ENCODE peak calls at places on chromosomes 2 and 18, in seven cellular contexts. W is fibroblast of mammary gland; L is transverse colon; N is caudate nucleus; G is activated CD8-positive, alpha-beta memory T cell treated with anti-CD3 and anti-CD28 coated beads for 48 hours; B is NCI-H510A; E is EH. M is an unnamed sample.

GRCh38 chr2:19719540-19719939 is 182.2 kb downstream of the TTC32 start:
- DNase-seq in W (no peak), L (no peak), E (no peak), B (no peak), G (no peak), N (no peak), M (no peak)

GRCh38 chr2:20141056-20141762 is 83.7 kb downstream of the SDC1 start:
- DNase-seq in G (no peak), B (no peak), E (peak; percentile 95), L (peak; percentile 43), W (peak; percentile 99), N (no peak), M (no peak)

GRCh38 chr2:218733615-218734021 is 23.0 kb downstream of the TTLL4 start:
- DNase-seq in G (no peak), N (no peak), E (peak; percentile 66), W (peak; percentile 91), B (no peak), L (peak; percentile 12), M (no peak)

GRCh38 chr2:232030229-232030628 is 68.7 kb downstream of the DIS3L2 start:
- DNase-seq in G (no peak), N (no peak), L (no peak), B (no peak), W (no peak), E (no peak), M (no peak)

GRCh38 chr2:84458436-84459027 is 548 bp downstream of the SUCLG1 start:
- DNase-seq in L (peak; percentile 27), B (no peak), W (peak; percentile 21), E (peak; percentile 27), N (no peak), G (no peak), M (no peak)

GRCh38 chr2:154620490-154620889 is 78.0 kb upstream of the KCNJ3 start:
- DNase-seq in E (no peak), G (no peak), B (no peak), N (no peak), W (no peak), L (no peak), M (no peak)

GRCh38 chr2:61368687-61369665 is 101.9 kb downstream of the USP34 start:
- DNase-seq in G (no peak), L (no peak), N (no peak), W (no peak), B (no peak), E (no peak), M (no peak)

GRCh38 chr2:200525882-200526651 is at the start of gene SGO2:
- DNase-seq in L (peak; percentile 96), G (peak; percentile 84), E (peak; percentile 96), W (peak; percentile 91), N (peak; percentile 85), B (peak; percentile 86), M (peak; percentile 56)

GRCh38 chr2:52036036-52036435 is 1004.1 kb upstream of the NRXN1 start:
- DNase-seq in E (no peak), W (peak; percentile 13), B (no peak), N (no peak), L (no peak), G (no peak), M (no peak)

GRCh38 chr2:147867050-147867449 is 22.2 kb downstream of the ACVR2A start:
- DNase-seq in B (no peak), E (no peak), L (no peak), W (no peak), N (no peak), G (no peak), M (no peak)

GRCh38 chr2:192060161-192060560 is 134.6 kb downstream of the TMEFF2 start:
- DNase-seq in N (no peak), B (no peak), G (no peak), E (no peak), W (no peak), L (no peak), M (no peak)

GRCh38 chr2:2846379-2847130 is 515.5 kb upstream of the MYT1L start:
- DNase-seq in N (no peak), E (no peak), B (peak; percentile 94), L (no peak), W (no peak), G (no peak), M (peak; percentile 95)

GRCh38 chr2:37582911-37583310 is 88.5 kb downstream of the CDC42EP3 start:
- DNase-seq in W (peak; percentile 74), G (no peak), B (no peak), E (peak; percentile 46), N (no peak), L (no peak), M (no peak)

GRCh38 chr2:219622472-219622871 is 5.0 kb upstream of the SLC4A3 start:
- DNase-seq in L (no peak), E (no peak), N (no peak), W (no peak), G (no peak), B (no peak), M (no peak)

GRCh38 chr2:3348771-3349170 is 28.8 kb downstream of the EIPR1 start:
- DNase-seq in G (no peak), B (no peak), N (no peak), W (no peak), L (no peak), E (no peak), M (peak; percentile 9)

GRCh38 chr18:40407913-40408312 is 1547.1 kb upstream of the PIK3C3 start:
- DNase-seq in W (peak; percentile 4), G (no peak), B (no peak), N (no peak), L (no peak), E (no peak), M (no peak)

GRCh38 chr18:35267161-35267651 is 22.8 kb downstream of the ZSCAN30 start:
- DNase-seq in W (peak; percentile 34), G (no peak), L (peak; percentile 80), N (peak; percentile 75), E (peak; percentile 29), B (peak; percentile 92), M (peak; percentile 70)

GRCh38 chr2:64654993-64655666 is 1.4 kb upstream of the SERTAD2 start:
- DNase-seq in G (no peak), W (peak; percentile 37), B (no peak), N (no peak), E (peak; percentile 52), L (no peak), M (no peak)

GRCh38 chr2:117058366-117058765 is 756.1 kb upstream of the DDX18 start:
- DNase-seq in G (no peak), E (no peak), L (no peak), B (no peak), W (no peak), N (no peak), M (no peak)

GRCh38 chr2:112055833-112056625 is 960 bp downstream of the TMEM87B start:
- DNase-seq in E (peak; percentile 97), N (no peak), B (no peak), L (peak; percentile 66), G (no peak), W (peak; percentile 97), M (peak; percentile 29)

GRCh38 chr18:21489119-21489750 is 111.3 kb downstream of the ESCO1 start:
- DNase-seq in B (no peak), G (no peak), E (peak; percentile 66), W (peak; percentile 64), L (peak; percentile 47), N (no peak), M (no peak)

GRCh38 chr2:214987261-214987660 is 151.2 kb downstream of the ABCA12 start:
- DNase-seq in E (peak; percentile 13), B (no peak), L (no peak), G (no peak), N (no peak), W (peak; percentile 20), M (no peak)

GRCh38 chr2:17084882-17085281 is 419.2 kb upstream of the CYRIA start:
- DNase-seq in W (no peak), E (no peak), G (no peak), L (no peak), N (no peak), B (no peak), M (no peak)

GRCh38 chr2:221965806-221966205 is 333.0 kb downstream of the PAX3 start:
- DNase-seq in E (no peak), B (no peak), L (no peak), G (no peak), W (no peak), N (no peak), M (no peak)

GRCh38 chr2:21118302-21118920 is 5.4 kb upstream of the TDRD15 start:
- DNase-seq in L (no peak), E (peak; percentile 37), G (no peak), N (no peak), W (peak; percentile 26), B (no peak), M (peak; percentile 46)

GRCh38 chr2:3459185-3460015 is 59.9 kb downstream of the ADI1 start:
- DNase-seq in B (no peak), W (no peak), N (no peak), E (no peak), G (no peak), L (no peak), M (no peak)

GRCh38 chr2:45190481-45190880 is 181.2 kb upstream of the SIX2 start:
- DNase-seq in B (no peak), W (peak; percentile 84), G (no peak), L (no peak), N (no peak), E (peak; percentile 71), M (no peak)

GRCh38 chr2:121128741-121129659 is 156.0 kb downstream of the TFCP2L1 start:
- DNase-seq in E (peak; percentile 12), N (no peak), L (peak; percentile 89), B (peak; percentile 36), G (no peak), W (peak; percentile 15), M (peak; percentile 5)

GRCh38 chr2:95670167-95670566 is 78.4 kb downstream of the TRIM43 start:
- DNase-seq in G (no peak), E (peak; percentile 93), B (no peak), W (peak; percentile 43), L (no peak), N (no peak), M (no peak)

GRCh38 chr2:62972601-62973000 is 78.0 kb upstream of the OTX1 start:
- DNase-seq in N (no peak), G (no peak), E (no peak), L (no peak), B (no peak), W (no peak), M (peak; percentile 9)

GRCh38 chr2:180663016-180663471 is 317.4 kb upstream of the UBE2E3 start:
- DNase-seq in B (no peak), G (no peak), N (no peak), E (no peak), W (peak; percentile 59), L (no peak), M (no peak)

GRCh38 chr2:111231532-111232252 is 111.0 kb downstream of the BCL2L11 start:
- DNase-seq in B (no peak), E (no peak), N (no peak), W (no peak), G (no peak), L (no peak), M (no peak)

GRCh38 chr2:59900728-59901452 is 652.6 kb downstream of the BCL11A start:
- DNase-seq in G (no peak), E (no peak), W (no peak), B (no peak), N (no peak), L (no peak), M (peak; percentile 78)

GRCh38 chr2:111905990-111906735 is 7.8 kb downstream of the MERTK start:
- DNase-seq in N (peak; percentile 10), B (no peak), L (peak; percentile 31), W (no peak), G (no peak), E (peak; percentile 40), M (no peak)

GRCh38 chr2:16678964-16679363 is 13.3 kb upstream of the CYRIA start:
- DNase-seq in G (no peak), L (no peak), E (no peak), B (no peak), W (no peak), N (no peak), M (no peak)

GRCh38 chr18:48959921-48960920 is 9.5 kb upstream of the SMAD7 start:
- DNase-seq in L (no peak), W (peak; percentile 62), G (no peak), B (no peak), E (peak; percentile 77), N (no peak), M (no peak)

GRCh38 chr2:207219036-207219435 is 53.3 kb upstream of the KLF7 start:
- DNase-seq in N (no peak), W (no peak), E (no peak), L (no peak), B (no peak), G (no peak), M (no peak)